ENCODE peak calls at places on chromosomes 7 and 10, in ten cellular contexts. T, S, W, B, E, V, F, Y, A and Q are unnamed samples.
A peak's percentile ranks its signal among the peaks of the same experiment; 100 is the strongest.

GRCh38 chr10:110783509-110784103 is 88.1 kb upstream of the PDCD4 start:
- DNase-seq in V (peak; percentile 53), B (no peak), W (peak; percentile 53), A (no peak), E (peak; percentile 94), T (no peak), Y (no peak), S (no peak), F (no peak), Q (no peak)

GRCh38 chr10:117075064-117075463 is 63.0 kb downstream of the VAX1 start:
- DNase-seq in T (no peak), V (peak; percentile 54), S (peak; percentile 39), B (no peak), Y (no peak), W (peak; percentile 6), E (no peak), A (no peak), F (no peak), Q (no peak)

GRCh38 chr10:33927347-33927746 is 592.9 kb upstream of the NRP1 start:
- DNase-seq in F (no peak), A (no peak), T (no peak), Y (no peak), S (peak; percentile 95), W (peak; percentile 62), B (no peak), E (no peak), V (peak; percentile 56), Q (peak; percentile 40)

GRCh38 chr10:14425031-14425430 is 94.3 kb upstream of the FRMD4A start:
- DNase-seq in S (no peak), E (no peak), A (no peak), F (no peak), T (no peak), V (no peak), W (no peak), Y (no peak), B (no peak), Q (no peak)

GRCh38 chr7:157188091-157188665 is 49.5 kb downstream of the UBE3C start:
- DNase-seq in S (no peak), W (no peak), F (no peak), T (no peak), A (no peak), V (no peak), E (no peak), Y (no peak), B (no peak), Q (no peak)

GRCh38 chr7:101502466-101503098 is 126.5 kb downstream of the MYL10 start:
- DNase-seq in E (no peak), W (no peak), S (no peak), V (no peak), A (no peak), F (no peak), T (no peak), B (no peak), Y (no peak), Q (no peak)

GRCh38 chr10:129768437-129769355 is 195.4 kb downstream of the EBF3 start:
- DNase-seq in S (no peak), E (no peak), Y (peak; percentile 57), B (no peak), T (no peak), W (no peak), A (no peak), F (peak; percentile 11), V (peak; percentile 9), Q (no peak)

GRCh38 chr7:94088560-94088959 is 84.4 kb upstream of the BET1 start:
- DNase-seq in A (no peak), B (no peak), W (peak; percentile 30), F (no peak), S (no peak), E (no peak), T (no peak), V (peak; percentile 12), Y (no peak), Q (no peak)

GRCh38 chr10:104406715-104407517 is 53.3 kb downstream of the CFAP58 start:
- DNase-seq in A (peak; percentile 39), T (no peak), W (peak; percentile 67), Y (no peak), V (peak; percentile 57), E (no peak), F (no peak), B (no peak), S (peak; percentile 48), Q (no peak)

GRCh38 chr7:17301491-17302101 is 3.1 kb downstream of the AHR start:
- DNase-seq in B (peak; percentile 39), S (no peak), F (no peak), W (peak; percentile 60), A (no peak), E (peak; percentile 72), Y (no peak), V (peak; percentile 63), T (peak; percentile 80), Q (no peak)

GRCh38 chr7:130941322-130942210 is 207.6 kb upstream of the KLF14 start:
- DNase-seq in A (no peak), T (peak; percentile 68), Y (peak; percentile 74), B (no peak), W (peak; percentile 84), F (no peak), S (no peak), E (no peak), V (peak; percentile 76), Q (no peak)

GRCh38 chr7:115678049-115678982 is 352.2 kb downstream of the TFEC start:
- DNase-seq in S (no peak), E (no peak), W (peak; percentile 19), F (no peak), A (peak; percentile 82), T (peak; percentile 62), Y (no peak), B (no peak), V (no peak), Q (no peak)

GRCh38 chr7:115679423-115679822 is 351.1 kb downstream of the TFEC start:
- DNase-seq in Y (no peak), S (no peak), F (no peak), T (no peak), W (no peak), A (no peak), V (no peak), E (no peak), B (no peak), Q (no peak)

GRCh38 chr7:115676707-115677106 is 353.9 kb downstream of the TFEC start:
- DNase-seq in F (no peak), V (no peak), A (no peak), S (no peak), T (no peak), B (no peak), E (no peak), Y (no peak), W (no peak), Q (no peak)

GRCh38 chr7:115679976-115680375 is 350.6 kb downstream of the TFEC start:
- DNase-seq in W (peak; percentile 66), A (no peak), F (no peak), E (peak; percentile 12), Y (no peak), T (peak; percentile 49), S (peak; percentile 11), V (peak; percentile 92), B (peak; percentile 5), Q (no peak)

DNA sequence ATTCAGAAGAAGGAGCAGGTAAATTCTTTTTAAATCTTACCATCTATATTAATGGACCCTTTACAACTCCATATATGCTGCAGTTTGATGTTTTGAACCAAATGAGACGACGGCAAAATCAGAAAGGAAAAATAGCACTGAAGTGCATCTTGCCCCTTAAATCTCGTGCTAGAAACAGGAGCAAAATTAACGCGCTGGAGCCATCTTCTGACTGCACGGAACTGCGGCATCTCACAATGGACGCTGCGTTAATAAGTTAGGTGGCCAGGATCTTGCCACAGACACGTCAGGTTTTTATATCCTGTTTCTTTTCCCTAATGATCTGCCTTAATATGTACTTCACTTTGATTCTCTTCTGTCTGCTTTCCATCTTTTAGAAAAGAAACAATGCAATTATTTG is 354.5 kb downstream of the TFEC start:
- DNase-seq in S (peak; percentile 5), B (peak; percentile 3), F (no peak), T (peak; percentile 21), A (no peak), V (peak; percentile 72), Y (no peak), E (no peak), W (peak; percentile 45), Q (no peak)
- TF ChIP-seq CTCF in S (peak; percentile 42), B (peak; percentile 29), F (peak; percentile 30), T (no peak), A (peak; percentile 62), V (peak; percentile 64), Y (peak; percentile 10), E (no peak), W (peak; percentile 31), Q (peak; percentile 51)

GRCh38 chr7:65731562-65732035 is 141.3 kb upstream of the VKORC1L1 start:
- DNase-seq in T (peak; percentile 14), Y (peak; percentile 77), A (no peak), F (peak; percentile 41), E (peak; percentile 33), W (no peak), V (peak; percentile 46), S (no peak), B (peak; percentile 26), Q (no peak)
- TF ChIP-seq CTCF in T (no peak), Y (peak; percentile 25), A (no peak), F (peak; percentile 57), E (no peak), W (no peak), V (no peak), S (no peak), B (peak; percentile 54), Q (peak; percentile 14)

DNA sequence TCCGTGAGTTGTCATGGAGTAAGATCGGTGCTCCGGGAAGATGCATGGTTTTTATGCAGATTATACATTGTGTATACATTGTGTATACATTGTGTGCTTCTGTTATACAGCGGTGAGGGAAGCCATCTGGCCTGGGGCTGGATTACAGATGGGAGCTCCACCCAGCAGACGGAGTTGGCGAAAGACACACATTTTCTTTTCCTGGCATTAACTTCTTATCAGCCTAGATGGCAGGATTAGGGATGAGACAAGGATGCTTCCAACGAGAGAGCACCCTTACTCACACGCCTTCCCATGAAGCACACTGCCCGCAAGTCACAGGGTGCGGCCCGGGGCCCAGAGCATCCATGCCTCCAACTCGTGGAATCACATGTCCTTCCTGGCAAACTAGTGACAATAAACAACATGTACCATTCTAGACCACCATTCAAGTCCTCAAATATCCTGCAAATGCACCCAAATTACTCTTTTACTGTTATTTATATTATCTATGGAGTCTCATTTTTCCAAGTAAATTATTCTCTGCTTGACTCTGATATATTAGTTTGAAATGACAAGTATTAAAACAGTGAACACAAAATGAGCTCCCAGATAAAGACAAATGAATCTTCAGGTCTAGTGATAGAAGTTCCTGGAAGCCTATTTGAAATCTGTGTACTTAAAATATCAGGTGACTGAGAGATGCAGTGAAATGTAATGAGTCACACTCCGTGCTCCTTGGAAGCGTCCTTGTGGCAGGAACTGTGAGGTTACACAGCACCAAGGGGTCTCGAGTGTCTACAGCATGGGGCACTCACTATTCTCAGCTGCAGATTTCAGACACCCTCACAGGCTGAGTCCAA is 29.8 kb upstream of the PPP2R2D start:
- DNase-seq in B (no peak), V (no peak), E (no peak), F (no peak), Y (peak; percentile 30), A (no peak), T (no peak), S (peak; percentile 28), W (no peak), Q (no peak)
- TF ChIP-seq CTCF in B (no peak), V (no peak), E (no peak), F (no peak), Y (no peak), A (no peak), T (no peak), S (no peak), W (no peak), Q (no peak)

DNA sequence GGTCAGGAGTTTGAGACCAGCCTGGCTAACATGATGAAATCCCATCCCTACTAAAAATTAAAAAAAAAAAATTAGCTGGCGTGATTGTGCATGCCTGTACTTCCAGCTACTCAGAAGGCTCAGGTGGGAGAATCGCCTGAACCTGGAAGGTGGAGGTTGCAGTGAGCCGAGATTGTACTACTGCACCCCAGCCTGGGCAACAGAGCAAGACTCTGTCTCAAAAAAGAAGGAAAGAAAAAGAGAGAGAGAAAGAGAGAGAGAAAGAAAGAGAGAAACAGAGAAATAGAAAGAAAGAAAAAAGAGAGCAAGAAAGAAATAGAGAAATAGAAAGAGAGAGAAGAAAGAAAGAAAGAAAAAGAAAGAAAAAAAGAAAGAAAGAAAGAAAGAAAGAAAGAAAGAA is 292.8 kb upstream of the KLF6 start:
- DNase-seq in E (no peak), F (no peak), W (no peak), B (no peak), Y (no peak), S (no peak), V (no peak), T (no peak), A (no peak), Q (no peak)
- TF ChIP-seq CTCF in E (no peak), F (no peak), W (no peak), B (no peak), Y (no peak), S (no peak), V (no peak), T (no peak), A (no peak), Q (no peak)